ENCODE peak calls at places on chromosomes 16 and 17, in four cellular contexts. E is HL-60, S is GM12878, A is K562. R is an unnamed sample.

GRCh38 chr16:67445913-67446907 is 15.3 kb downstream of the HSD11B2 start:
- DNase-seq in A (no peak), S (no peak), E (no peak), R (no peak)

GRCh38 chr16:77246160-77246559 is 47.0 kb downstream of the SYCE1L start:
- DNase-seq in E (no peak), S (no peak), A (no peak), R (no peak)

GRCh38 chr17:78142113-78142861 is 3.9 kb upstream of the C17orf99 start:
- DNase-seq in E (no peak), A (no peak), S (no peak), R (no peak)

GRCh38 chr17:22337467-22337866 is 645.1 kb downstream of the KCNJ18 start:
- DNase-seq in S (no peak), E (no peak), A (peak), R (no peak)

GRCh38 chr17:2571523-2572303 is 21.7 kb upstream of the PAFAH1B1 start:
- DNase-seq in S (peak), A (no peak), E (no peak), R (peak)

GRCh38 chr16:54193656-54194007 is 93.0 kb downstream of the IRX3 start:
- DNase-seq in A (peak), S (peak), E (peak), R (peak)

GRCh38 chr16:85199880-85200279 is 87.6 kb upstream of the CIBAR2 start:
- DNase-seq in E (no peak), A (peak), S (no peak), R (no peak)

GRCh38 chr17:50626037-50626574 is 8.6 kb upstream of the ABCC3 start:
- DNase-seq in S (no peak), A (peak), E (no peak), R (peak)

GRCh38 chr17:78044280-78044835 is 84.2 kb downstream of the TMC6 start:
- DNase-seq in E (no peak), A (no peak), S (no peak), R (no peak)

GRCh38 chr16:46974352-46974751 is 878 bp upstream of the DNAJA2 start:
- DNase-seq in S (peak), E (peak), A (peak), R (peak)

GRCh38 chr17:17395246-17395802 is 81.5 kb upstream of the MED9 start:
- DNase-seq in S (no peak), A (no peak), E (no peak), R (no peak)

GRCh38 chr17:5619088-5619740 is 34.9 kb upstream of the NLRP1 start:
- DNase-seq in A (peak), S (peak), E (no peak), R (no peak)

GRCh38 chr17:34673995-34674900 is 94.9 kb downstream of the TMEM132E start:
- DNase-seq in A (no peak), E (no peak), S (no peak), R (no peak)

GRCh38 chr16:84195201-84196093 is 4.5 kb downstream of the ADAD2 start:
- DNase-seq in E (no peak), A (no peak), S (no peak), R (no peak)

GRCh38 chr17:8175795-8176196 is 384 bp downstream of the TMEM107 start:
- DNase-seq in S (no peak), E (no peak), A (no peak), R (no peak)

GRCh38 chr17:80279895-80280294 is 19.2 kb downstream of the RNF213 start:
- DNase-seq in A (no peak), E (no peak), S (no peak), R (no peak)

GRCh38 chr17:81419886-81420768 is 24.9 kb downstream of the BAHCC1 start:
- DNase-seq in S (no peak), A (no peak), E (no peak), R (no peak)

GRCh38 chr17:81418710-81419332 is 23.6 kb downstream of the BAHCC1 start:
- DNase-seq in A (no peak), S (no peak), E (no peak), R (no peak)

GRCh38 chr17:81419333-81419885 is 24.2 kb downstream of the BAHCC1 start:
- DNase-seq in A (peak), E (no peak), S (no peak), R (no peak)

GRCh38 chr17:81422776-81423697 is 27.8 kb downstream of the BAHCC1 start:
- DNase-seq in S (no peak), E (no peak), A (no peak), R (no peak)

GRCh38 chr17:81420769-81421462 is 25.7 kb downstream of the BAHCC1 start:
- DNase-seq in E (no peak), S (no peak), A (no peak), R (no peak)
- TF ChIP-seq SPI1 in E (no peak), S (no peak), A (no peak), R (no peak)

DNA sequence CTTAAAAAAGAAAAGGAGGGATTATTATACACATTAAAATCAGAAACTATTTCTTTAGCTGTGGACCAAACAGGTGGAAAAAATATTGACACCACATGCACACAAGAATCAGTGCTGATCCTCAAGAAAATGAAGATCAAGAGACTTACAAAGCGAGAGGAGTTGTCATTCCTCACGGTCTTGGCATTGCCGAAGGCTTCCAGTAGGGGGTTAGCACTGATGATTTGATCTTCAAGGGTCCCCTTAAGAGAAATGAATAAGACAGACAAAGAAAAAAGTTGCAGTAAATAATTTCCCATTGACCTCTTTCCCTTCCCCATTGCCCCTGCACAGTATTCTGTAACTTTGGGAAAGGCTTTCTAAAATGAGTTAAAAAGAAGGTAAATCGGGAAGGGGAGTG is 6.0 kb downstream of the MYH4 start:
- DNase-seq in S (no peak), E (no peak), A (no peak), R (no peak)
- TF ChIP-seq POLR2AphosphoS5 in S (no peak), E (no peak), A (no peak), R (no peak)

GRCh38 chr16:1464894-1465566 is 9.8 kb downstream of the CLCN7 start:
- DNase-seq in E (no peak), S (no peak), A (no peak), R (no peak)
- TF ChIP-seq SPI1 in E (no peak), S (no peak), A (no peak), R (no peak)

DNA sequence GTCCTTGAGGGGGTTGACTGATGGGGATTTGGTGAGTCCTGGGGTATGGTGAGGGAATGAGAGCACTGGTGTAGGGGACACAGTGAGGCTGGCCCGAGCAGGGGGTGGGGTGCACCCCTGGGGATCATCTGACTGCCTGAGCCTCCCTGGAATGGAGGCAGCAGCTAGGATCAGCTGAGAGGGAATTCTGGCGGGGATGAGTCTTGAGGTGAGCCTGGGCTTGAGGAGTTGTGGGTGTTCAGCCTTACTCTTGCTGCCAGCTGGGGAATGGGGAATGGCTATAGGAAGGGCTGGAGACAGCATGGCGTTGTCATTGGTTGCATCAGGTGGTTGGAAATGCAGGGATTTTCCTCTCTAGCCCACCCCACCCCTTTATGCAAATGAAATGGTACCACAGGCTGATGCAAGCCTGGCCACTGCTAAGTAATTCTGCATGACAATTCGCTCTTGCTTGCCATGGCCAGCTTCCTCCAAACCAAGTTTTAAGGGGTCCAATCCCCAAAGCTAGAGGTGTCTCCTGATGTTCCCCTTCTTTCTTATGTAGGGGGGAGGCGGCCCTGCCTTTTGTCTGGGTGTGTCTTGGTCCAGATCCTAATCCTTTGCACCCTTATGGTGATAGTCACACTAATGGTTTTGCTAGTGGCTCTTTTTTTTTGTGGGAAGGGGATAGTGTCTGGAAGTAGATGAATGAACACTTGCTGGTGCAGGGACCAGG is 7.5 kb downstream of the NFE2L1 start:
- DNase-seq in E (no peak), S (peak), A (no peak), R (no peak)
- TF ChIP-seq POLR2AphosphoS5 in E (no peak), S (peak), A (no peak), R (peak)

GRCh38 chr16:63983401-63983800 is 1138.5 kb downstream of the CDH11 start:
- DNase-seq in S (no peak), A (no peak), E (no peak), R (no peak)
- TF ChIP-seq SPI1 in S (no peak), A (no peak), E (no peak), R (no peak)

DNA sequence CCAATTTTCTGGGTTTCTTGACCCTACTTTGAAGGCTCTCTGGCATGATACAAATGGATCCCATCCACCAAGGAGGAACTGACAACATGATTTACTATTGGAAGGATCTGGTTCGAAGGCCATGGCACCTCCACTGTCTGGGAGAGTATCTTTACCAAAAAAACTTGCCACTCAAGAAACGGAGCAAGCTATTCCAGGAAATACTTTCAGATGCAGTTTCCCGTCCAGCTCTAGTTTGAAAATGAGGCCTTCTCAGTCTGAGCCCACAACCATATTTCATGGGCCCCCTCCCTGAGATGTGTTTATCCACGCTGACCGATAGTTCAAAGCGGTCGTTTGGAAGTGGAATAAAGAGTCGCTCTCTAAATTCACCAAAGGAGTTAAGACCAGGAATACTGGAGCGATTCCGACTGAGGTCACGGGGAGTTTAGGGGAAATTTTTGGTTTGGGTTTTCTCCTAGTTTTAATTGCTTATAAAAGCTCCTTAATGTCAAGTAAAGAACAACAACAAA is 76.8 kb downstream of the MRM3 start:
- DNase-seq in S (no peak), A (no peak), E (no peak), R (no peak)
- TF ChIP-seq POLR2AphosphoS5 in S (no peak), A (no peak), E (no peak), R (no peak)

R was measured in GM12891.